ENCODE peak calls at places on chromosomes 6 and 20, in eight cellular contexts. X, N, I, S, W, Y, F and Z are unnamed samples. For H3K9me2, the result is how much of the 10 kb centered on the place peaks cover.

GRCh38 chr20:58969439-58969838 is 11.6 kb upstream of the NELFCD start:
- DNase-seq in X (no peak), S (no peak), Y (no peak), N (no peak), F (no peak), W (no peak), I (no peak), Z (no peak)

GRCh38 chr20:7432612-7433011 is 507.6 kb downstream of the HAO1 start:
- DNase-seq in F (no peak), N (no peak), I (no peak), S (no peak), W (no peak), X (no peak), Y (no peak), Z (peak)

GRCh38 chr20:17569616-17570346 is at the start of gene DSTN:
- DNase-seq in N (peak), I (peak), X (peak), S (peak), Y (peak), F (peak), W (peak), Z (peak)

GRCh38 chr6:15243994-15244604 is 1.8 kb upstream of the JARID2 start:
- DNase-seq in X (no peak), Y (no peak), W (no peak), S (no peak), I (no peak), N (peak), F (no peak), Z (no peak)

GRCh38 chr6:34246563-34247391 is 2.0 kb downstream of the SMIM29 start:
- DNase-seq in S (peak), W (peak), N (peak), F (peak), X (peak), I (peak), Y (no peak), Z (peak)

GRCh38 chr20:25247100-25247665 is 702 bp upstream of the PYGB start:
- DNase-seq in F (peak), S (peak), N (peak), I (peak), W (peak), Y (peak), X (peak), Z (peak)

GRCh38 chr6:93940381-93940780 is 521.0 kb upstream of the EPHA7 start:
- DNase-seq in N (no peak), X (no peak), F (no peak), I (no peak), S (no peak), Y (no peak), W (no peak), Z (no peak)

GRCh38 chr6:99521557-99522286 is 6.5 kb upstream of the USP45 start:
- DNase-seq in I (peak), F (peak), S (peak), X (no peak), W (peak), Y (no peak), N (peak), Z (no peak)

GRCh38 chr20:5168582-5169396 is 42.0 kb downstream of the CDS2 start:
- DNase-seq in S (peak), N (peak), X (no peak), I (peak), W (peak), F (no peak), Y (no peak), Z (peak)

GRCh38 chr6:111759413-111759835 is 113.8 kb downstream of the FYN start:
- DNase-seq in I (no peak), N (no peak), S (peak), X (no peak), Y (no peak), F (no peak), W (no peak), Z (no peak)

DNA sequence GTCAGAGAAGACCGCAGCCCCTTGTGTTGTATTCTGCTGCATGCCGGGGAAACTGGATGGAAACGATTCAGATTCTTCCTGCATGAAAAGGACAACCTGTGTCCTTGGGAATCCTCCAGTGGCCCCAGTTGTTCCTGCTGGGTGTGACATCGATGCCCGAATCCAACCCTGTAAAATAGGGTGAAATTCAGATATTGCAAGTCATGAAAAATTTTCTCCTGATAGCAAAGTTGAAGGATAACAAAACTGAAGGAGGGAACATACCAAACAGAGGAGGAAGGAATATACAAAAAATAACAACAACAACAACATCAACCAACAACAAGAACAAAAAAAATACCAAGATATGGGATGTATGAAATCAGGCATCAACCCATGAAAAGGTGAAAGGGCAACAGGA is 28.3 kb upstream of the HLA-E start:
- DNase-seq in S (no peak), X (no peak), F (no peak), W (no peak), Y (no peak), N (no peak), I (no peak), Z (no peak)
- H3K9me2 ChIP-seq in S (under half), X (under half), F (under half), W (under half), Y (under half), N (under half), I (under half), Z (under half)

DNA sequence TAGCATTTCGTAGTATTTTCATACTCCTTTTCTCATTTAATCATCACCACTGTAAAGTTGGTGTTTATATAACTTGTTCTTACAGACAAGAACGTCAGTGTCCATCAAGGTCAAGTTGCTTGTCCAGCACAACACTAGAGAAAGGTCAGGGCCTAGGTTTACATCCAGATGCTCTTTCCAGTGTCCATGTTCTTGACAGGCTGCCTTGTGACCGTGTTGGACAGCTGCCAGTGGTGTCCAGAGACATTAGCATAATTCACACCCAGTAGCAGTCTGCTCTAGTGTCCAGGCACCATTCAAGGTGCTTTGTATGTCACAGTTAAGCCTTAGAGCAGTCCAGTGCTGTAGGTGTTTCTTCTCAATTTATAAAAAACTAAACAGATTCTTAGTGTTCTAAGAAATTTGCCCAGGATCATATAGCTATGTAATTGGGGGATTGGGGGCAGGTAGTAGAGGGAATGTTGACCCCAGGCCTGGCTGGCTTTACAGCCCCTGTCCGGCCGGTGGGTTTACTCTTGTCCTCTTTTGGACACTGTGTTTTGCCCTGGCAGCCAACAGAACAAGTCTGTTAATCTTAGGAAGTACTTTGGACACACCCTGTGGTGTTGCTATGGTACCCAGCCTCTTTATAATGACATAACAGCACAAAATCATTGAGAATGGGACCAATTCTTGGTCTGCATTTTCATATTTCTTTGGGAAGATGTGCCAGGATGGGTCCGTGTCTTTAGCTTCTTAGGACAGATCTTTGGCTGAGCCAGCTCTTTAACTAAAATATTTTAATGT is 8.0 kb downstream of the STK35 start:
- DNase-seq in Y (no peak), N (no peak), S (peak), W (peak), X (no peak), F (no peak), I (no peak), Z (no peak)
- H2AFZ ChIP-seq in Y (no peak), N (no peak), S (no peak), W (no peak), X (no peak), F (no peak), I (no peak), Z (no peak)

GRCh38 chr6:32603888-32604287 is 14.2 kb upstream of the HLA-DRB1 start:
- DNase-seq in W (no peak), Y (no peak), I (no peak), N (no peak), F (peak), S (no peak), X (no peak), Z (no peak)

GRCh38 chr6:32604434-32604877 is 14.8 kb upstream of the HLA-DRB1 start:
- DNase-seq in F (peak), W (peak), I (no peak), S (no peak), X (no peak), Y (no peak), N (no peak), Z (no peak)

GRCh38 chr6:32607263-32607987 is 17.8 kb upstream of the HLA-DRB1 start:
- DNase-seq in I (no peak), S (no peak), X (no peak), W (no peak), Y (no peak), N (no peak), F (no peak), Z (no peak)

GRCh38 chr6:32597024-32597423 is 7.4 kb upstream of the HLA-DRB1 start:
- DNase-seq in X (no peak), W (no peak), F (no peak), N (no peak), Y (no peak), I (no peak), S (no peak), Z (no peak)

GRCh38 chr6:32602403-32602802 is 12.8 kb upstream of the HLA-DRB1 start:
- DNase-seq in S (no peak), F (no peak), W (no peak), X (no peak), N (no peak), Y (no peak), I (no peak), Z (no peak)
- H3K9me2 ChIP-seq in S (under half), F (under half), W (under half), X (under half), N (under half), Y (under half), I (under half), Z (under half)

GRCh38 chr20:15476781-15477180 is 1096.5 kb downstream of the KIF16B start:
- DNase-seq in X (no peak), Y (no peak), F (no peak), W (no peak), I (no peak), S (no peak), N (no peak), Z (no peak)

GRCh38 chr20:15475483-15475882 is 1097.8 kb downstream of the KIF16B start:
- DNase-seq in X (peak), F (no peak), W (no peak), Y (peak), I (peak), S (no peak), N (no peak), Z (peak)
- H2AFZ ChIP-seq in X (no peak), F (no peak), W (no peak), Y (no peak), I (no peak), S (no peak), N (peak), Z (no peak)

DNA sequence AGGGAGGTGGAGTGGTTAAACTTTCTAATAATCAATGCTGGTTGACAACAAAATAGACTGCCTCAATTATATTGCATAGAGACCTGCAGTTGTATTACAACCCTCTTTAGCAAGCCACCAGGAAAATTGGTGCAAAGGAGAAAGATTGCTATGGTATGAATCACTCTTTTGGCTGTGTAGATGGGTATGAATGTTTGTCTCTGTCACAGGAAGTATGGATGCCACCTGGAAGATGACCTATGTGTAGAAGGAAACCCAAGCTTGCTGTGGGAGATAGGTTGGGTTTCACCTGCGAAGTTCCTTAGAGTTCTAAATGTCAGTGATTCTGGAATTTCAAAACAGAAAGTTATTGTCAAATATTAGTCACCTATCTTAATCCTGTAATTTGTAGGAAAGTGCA is 134.6 kb downstream of the SOBP start:
- DNase-seq in F (no peak), W (no peak), S (peak), X (no peak), N (no peak), Y (no peak), I (peak), Z (peak)
- H3K9me2 ChIP-seq in F (under half), W (under half), S (under half), X (under half), N (under half), Y (under half), I (under half), Z (under half)

DNA sequence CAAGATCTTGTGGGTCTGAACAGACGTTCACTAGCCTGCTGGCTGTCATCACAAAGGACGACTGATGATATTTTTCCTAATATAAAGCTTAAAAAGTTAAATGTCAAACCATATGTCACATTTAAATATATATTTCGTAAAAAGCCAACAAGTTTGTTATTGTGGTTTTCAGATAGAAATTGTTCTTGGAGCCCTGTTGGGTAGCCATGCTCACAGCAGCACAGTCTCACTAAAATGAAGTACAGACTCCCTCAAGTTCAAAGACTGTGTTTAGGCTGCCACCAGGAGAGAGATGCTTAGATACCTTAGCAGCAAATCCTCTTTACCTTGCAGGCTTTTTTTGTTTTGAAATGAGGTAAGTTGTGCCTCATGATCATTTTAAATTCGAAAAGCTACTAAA is 17.8 kb downstream of the EEF1E1 start:
- DNase-seq in W (no peak), I (no peak), Y (no peak), N (no peak), X (no peak), S (peak), F (no peak), Z (no peak)
- H2AFZ ChIP-seq in W (no peak), I (no peak), Y (no peak), N (no peak), X (no peak), S (no peak), F (no peak), Z (no peak)

DNA sequence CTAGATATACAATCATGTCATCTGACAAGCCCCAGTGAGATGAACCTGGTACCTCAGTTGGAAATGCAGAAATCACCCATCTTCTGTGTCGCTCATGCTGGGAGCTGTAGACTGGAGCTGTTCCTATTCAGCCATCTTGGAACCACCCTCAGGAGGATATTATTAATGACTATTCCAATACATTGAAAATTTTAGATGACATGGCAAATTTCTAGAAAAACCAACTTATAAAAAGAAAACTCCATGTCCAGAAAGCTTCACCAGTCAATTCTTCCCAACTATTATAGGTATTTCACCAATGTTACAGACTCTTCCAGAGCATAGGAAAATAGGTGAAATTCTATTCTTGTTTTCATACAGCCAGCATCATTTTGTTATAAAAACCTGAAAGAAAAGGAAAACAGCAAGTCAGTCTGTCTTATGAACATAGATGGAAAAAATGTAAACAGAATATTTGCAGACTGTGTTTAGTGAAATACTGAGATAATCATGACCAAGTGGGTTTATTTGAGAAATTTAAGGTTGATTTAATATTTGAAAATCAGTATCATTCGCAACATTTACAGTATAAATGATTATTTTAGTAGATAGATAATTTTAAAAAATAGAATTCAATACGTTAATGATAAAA is 43.3 kb downstream of the ATRN start:
- DNase-seq in W (no peak), I (no peak), S (no peak), Y (no peak), N (no peak), X (no peak), F (no peak), Z (no peak)
- H3K9me2 ChIP-seq in W (under half), I (under half), S (under half), Y (under half), N (under half), X (under half), F (under half), Z (under half)

DNA sequence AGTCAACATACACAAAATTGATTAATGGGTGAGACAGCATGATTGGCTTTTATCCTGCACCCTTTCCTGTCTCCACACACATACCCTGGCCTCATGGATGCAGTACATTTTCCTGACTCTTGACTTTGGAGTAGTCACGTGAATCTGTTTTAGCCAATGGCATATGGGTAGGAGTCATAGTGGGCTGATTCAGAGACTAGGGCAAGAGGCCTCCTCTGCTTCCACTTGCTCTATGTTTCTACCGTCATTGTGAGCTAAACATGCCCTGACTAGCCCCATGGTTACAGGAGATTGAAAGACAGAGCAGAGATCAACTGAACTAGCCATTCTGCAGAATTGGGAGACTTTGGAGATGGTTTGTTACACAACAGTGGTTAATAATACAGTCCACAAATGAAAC is 850.0 kb downstream of the DHX35 start:
- DNase-seq in F (no peak), N (no peak), S (no peak), X (no peak), I (no peak), Y (no peak), W (no peak), Z (no peak)
- H2AFZ ChIP-seq in F (no peak), N (no peak), S (no peak), X (no peak), I (no peak), Y (no peak), W (no peak), Z (no peak)

GRCh38 chr6:168939041-168939440 is 314.6 kb downstream of the THBS2 start:
- DNase-seq in F (no peak), S (no peak), Y (no peak), N (no peak), X (no peak), W (no peak), I (no peak), Z (no peak)

GRCh38 chr6:168942646-168943045 is 311.0 kb downstream of the THBS2 start:
- DNase-seq in X (no peak), F (no peak), W (no peak), I (no peak), Y (no peak), S (no peak), N (no peak), Z (no peak)

GRCh38 chr6:168939771-168940170 is 313.9 kb downstream of the THBS2 start:
- DNase-seq in N (no peak), F (no peak), I (no peak), W (no peak), S (no peak), Y (no peak), X (no peak), Z (no peak)

GRCh38 chr6:168941036-168941435 is 312.6 kb downstream of the THBS2 start:
- DNase-seq in W (no peak), S (peak), N (no peak), I (no peak), X (no peak), Y (no peak), F (no peak), Z (no peak)

DNA sequence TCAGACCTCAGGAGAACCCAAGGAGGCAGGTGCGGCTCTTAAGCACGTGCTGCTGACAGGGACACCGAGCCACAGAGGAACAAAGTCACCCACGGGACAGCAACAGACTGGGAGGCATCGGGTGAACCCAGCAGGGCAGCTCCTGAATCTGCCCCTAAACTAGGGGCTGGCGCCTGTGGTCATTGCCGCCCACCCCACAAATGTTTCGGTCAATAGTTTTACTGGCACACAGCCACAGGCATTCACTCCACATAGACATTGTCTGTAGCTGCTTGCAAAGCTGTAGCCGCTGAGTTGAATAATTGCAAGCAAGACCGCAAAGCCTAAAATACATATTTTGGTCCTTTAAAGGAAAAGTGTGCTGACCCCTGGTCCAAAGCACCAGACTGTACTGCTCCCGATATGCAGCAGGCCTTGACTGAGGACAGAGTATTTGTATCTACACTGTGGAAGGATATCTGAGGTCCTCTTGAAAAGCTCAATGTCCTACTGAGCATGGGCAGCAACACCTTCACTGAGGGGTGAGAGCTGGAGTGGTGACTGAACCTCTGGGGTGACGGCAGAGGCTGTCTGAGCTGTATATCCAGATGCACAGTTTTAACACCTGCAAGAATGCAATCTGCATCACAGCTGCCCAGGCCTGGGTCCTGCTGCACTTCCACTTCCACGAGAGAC is 310.3 kb downstream of the THBS2 start:
- DNase-seq in F (no peak), S (no peak), I (no peak), N (no peak), X (no peak), W (no peak), Y (no peak), Z (no peak)
- H3K9me2 ChIP-seq in F (under half), S (under half), I (under half), N (under half), X (under half), W (under half), Y (under half), Z (under half)

GRCh38 chr6:87728706-87729105 is 26.7 kb upstream of the AKIRIN2 start:
- DNase-seq in I (no peak), F (no peak), N (no peak), S (no peak), W (no peak), X (no peak), Y (no peak), Z (no peak)

GRCh38 chr6:87736809-87737540 is 34.9 kb upstream of the AKIRIN2 start:
- DNase-seq in F (no peak), X (no peak), N (no peak), S (no peak), W (no peak), Y (no peak), I (no peak), Z (no peak)

GRCh38 chr6:87731080-87731479 is 29.0 kb upstream of the AKIRIN2 start:
- DNase-seq in X (no peak), Y (no peak), F (no peak), W (no peak), N (no peak), S (no peak), I (no peak), Z (no peak)

GRCh38 chr6:87730310-87730709 is 28.3 kb upstream of the AKIRIN2 start:
- DNase-seq in X (no peak), F (no peak), I (no peak), S (peak), W (peak), Y (no peak), N (no peak), Z (peak)

GRCh38 chr6:87731818-87732661 is 30.0 kb upstream of the AKIRIN2 start:
- DNase-seq in W (peak), Y (no peak), N (peak), X (no peak), F (no peak), S (peak), I (peak), Z (peak)
- H2AFZ ChIP-seq in W (no peak), Y (no peak), N (peak), X (peak), F (no peak), S (peak), I (no peak), Z (peak)